ENCODE peak calls at places on chromosomes 3 and 15, in eight cellular contexts. One of them, this sample, is unnamed.

GRCh38 chr15:28094732-28095521 is 4.2 kb downstream of the OCA2 start:
- DNase-seq in Right ventricle myocardium superior: peak; percentile 66
- DNase-seq in left ventricle myocardium superior: peak; percentile 62
- DNase-seq in HS-27A: no peak
- DNase-seq in ACHN: no peak
- DNase-seq in MCF 10A: no peak
- DNase-seq in endothelial cell: peak; percentile 29
- DNase-seq in RWPE1: no peak
- DNase-seq in this sample: peak; percentile 82

GRCh38 chr3:98874602-98875249 is 26.8 kb downstream of the DCBLD2 start:
- DNase-seq in Right ventricle myocardium superior: no peak
- DNase-seq in HS-27A: no peak
- DNase-seq in left ventricle myocardium superior: no peak
- DNase-seq in MCF 10A: no peak
- DNase-seq in ACHN: no peak
- DNase-seq in RWPE1: no peak
- DNase-seq in endothelial cell: no peak
- DNase-seq in this sample: no peak

GRCh38 chr15:45254405-45255293 is 2.6 kb downstream of the SLC28A2 start:
- DNase-seq in RWPE1: peak; percentile 17
- DNase-seq in endothelial cell: no peak
- DNase-seq in Right ventricle myocardium superior: no peak
- DNase-seq in HS-27A: no peak
- DNase-seq in ACHN: peak; percentile 19
- DNase-seq in MCF 10A: peak; percentile 6
- DNase-seq in left ventricle myocardium superior: no peak
- DNase-seq in this sample: no peak

GRCh38 chr3:58824285-58824684 is 157.7 kb upstream of the FAM3D start:
- DNase-seq in RWPE1: peak; percentile 32
- DNase-seq in HS-27A: no peak
- DNase-seq in Right ventricle myocardium superior: peak; percentile 42
- DNase-seq in left ventricle myocardium superior: peak; percentile 37
- DNase-seq in ACHN: peak; percentile 70
- DNase-seq in MCF 10A: peak; percentile 78
- DNase-seq in endothelial cell: peak; percentile 71
- DNase-seq in this sample: no peak

GRCh38 chr15:85412956-85413854 is 32.8 kb downstream of the AKAP13 start:
- DNase-seq in Right ventricle myocardium superior: peak; percentile 50
- DNase-seq in ACHN: peak; percentile 89
- DNase-seq in endothelial cell: peak; percentile 11
- DNase-seq in HS-27A: peak; percentile 83
- DNase-seq in MCF 10A: peak; percentile 97
- DNase-seq in left ventricle myocardium superior: peak; percentile 43
- DNase-seq in RWPE1: peak; percentile 95
- DNase-seq in this sample: peak; percentile 83

GRCh38 chr15:53037904-53038303 is 247.8 kb upstream of the ONECUT1 start:
- DNase-seq in endothelial cell: no peak
- DNase-seq in MCF 10A: no peak
- DNase-seq in HS-27A: no peak
- DNase-seq in left ventricle myocardium superior: no peak
- DNase-seq in RWPE1: no peak
- DNase-seq in ACHN: no peak
- DNase-seq in Right ventricle myocardium superior: no peak
- DNase-seq in this sample: no peak

GRCh38 chr3:100781311-100781710 is 72.0 kb downstream of the TFG start:
- DNase-seq in ACHN: peak; percentile 22
- DNase-seq in HS-27A: peak; percentile 34
- DNase-seq in MCF 10A: no peak
- DNase-seq in left ventricle myocardium superior: no peak
- DNase-seq in RWPE1: no peak
- DNase-seq in Right ventricle myocardium superior: no peak
- DNase-seq in endothelial cell: no peak
- DNase-seq in this sample: no peak

GRCh38 chr3:146313411-146314111 is 62.7 kb upstream of the PLSCR4 start:
- DNase-seq in endothelial cell: no peak
- DNase-seq in HS-27A: peak; percentile 84
- DNase-seq in MCF 10A: peak; percentile 61
- DNase-seq in ACHN: no peak
- DNase-seq in left ventricle myocardium superior: no peak
- DNase-seq in RWPE1: no peak
- DNase-seq in Right ventricle myocardium superior: no peak
- DNase-seq in this sample: no peak

GRCh38 chr3:17179381-17180205 is 294.8 kb downstream of the PLCL2 start:
- DNase-seq in left ventricle myocardium superior: peak; percentile 39
- DNase-seq in HS-27A: no peak
- DNase-seq in ACHN: no peak
- DNase-seq in MCF 10A: no peak
- DNase-seq in Right ventricle myocardium superior: no peak
- DNase-seq in RWPE1: no peak
- DNase-seq in endothelial cell: no peak
- DNase-seq in this sample: no peak

GRCh38 chr3:155154255-155154654 is 74.1 kb downstream of the MME start:
- DNase-seq in Right ventricle myocardium superior: no peak
- DNase-seq in left ventricle myocardium superior: no peak
- DNase-seq in MCF 10A: no peak
- DNase-seq in RWPE1: no peak
- DNase-seq in HS-27A: no peak
- DNase-seq in endothelial cell: no peak
- DNase-seq in ACHN: no peak
- DNase-seq in this sample: no peak

GRCh38 chr15:31046759-31047359 is 54.7 kb downstream of the TRPM1 start:
- DNase-seq in MCF 10A: no peak
- DNase-seq in endothelial cell: no peak
- DNase-seq in RWPE1: no peak
- DNase-seq in HS-27A: no peak
- DNase-seq in left ventricle myocardium superior: peak; percentile 68
- DNase-seq in ACHN: no peak
- DNase-seq in Right ventricle myocardium superior: peak; percentile 68
- DNase-seq in this sample: no peak

GRCh38 chr3:42114130-42114529 is 23.0 kb downstream of the TRAK1 start:
- DNase-seq in HS-27A: no peak
- DNase-seq in MCF 10A: no peak
- DNase-seq in endothelial cell: no peak
- DNase-seq in RWPE1: no peak
- DNase-seq in Right ventricle myocardium superior: no peak
- DNase-seq in left ventricle myocardium superior: no peak
- DNase-seq in ACHN: no peak
- DNase-seq in this sample: no peak

GRCh38 chr3:161050929-161051328 is 54.2 kb downstream of the B3GALNT1 start:
- DNase-seq in endothelial cell: no peak
- DNase-seq in ACHN: no peak
- DNase-seq in left ventricle myocardium superior: no peak
- DNase-seq in HS-27A: no peak
- DNase-seq in RWPE1: no peak
- DNase-seq in Right ventricle myocardium superior: no peak
- DNase-seq in MCF 10A: no peak
- DNase-seq in this sample: no peak

GRCh38 chr3:15198686-15199085 is 7.4 kb upstream of the CAPN7 start:
- DNase-seq in ACHN: no peak
- DNase-seq in left ventricle myocardium superior: no peak
- DNase-seq in RWPE1: no peak
- DNase-seq in endothelial cell: no peak
- DNase-seq in MCF 10A: no peak
- DNase-seq in Right ventricle myocardium superior: no peak
- DNase-seq in HS-27A: no peak
- DNase-seq in this sample: no peak

GRCh38 chr15:72339777-72340177 is 19.8 kb upstream of the CELF6 start:
- DNase-seq in left ventricle myocardium superior: no peak
- DNase-seq in HS-27A: no peak
- DNase-seq in RWPE1: peak; percentile 26
- DNase-seq in Right ventricle myocardium superior: no peak
- DNase-seq in MCF 10A: peak; percentile 75
- DNase-seq in ACHN: no peak
- DNase-seq in endothelial cell: no peak
- DNase-seq in this sample: no peak

GRCh38 chr15:89751748-89752147 is 699 bp upstream of the MESP1 start:
- DNase-seq in Right ventricle myocardium superior: no peak
- DNase-seq in ACHN: no peak
- DNase-seq in endothelial cell: no peak
- DNase-seq in RWPE1: peak; percentile 34
- DNase-seq in HS-27A: no peak
- DNase-seq in left ventricle myocardium superior: no peak
- DNase-seq in MCF 10A: no peak
- DNase-seq in this sample: no peak

GRCh38 chr15:41936649-41937567 is 35.4 kb downstream of the EHD4 start:
- DNase-seq in RWPE1: no peak
- DNase-seq in HS-27A: no peak
- DNase-seq in Right ventricle myocardium superior: peak; percentile 64
- DNase-seq in ACHN: no peak
- DNase-seq in MCF 10A: no peak
- DNase-seq in endothelial cell: peak; percentile 64
- DNase-seq in left ventricle myocardium superior: no peak
- DNase-seq in this sample: peak; percentile 89

GRCh38 chr15:70791248-70791647 is 27.9 kb upstream of the UACA start:
- DNase-seq in HS-27A: no peak
- DNase-seq in left ventricle myocardium superior: no peak
- DNase-seq in MCF 10A: no peak
- DNase-seq in endothelial cell: no peak
- DNase-seq in RWPE1: no peak
- DNase-seq in Right ventricle myocardium superior: no peak
- DNase-seq in ACHN: peak; percentile 46
- DNase-seq in this sample: no peak

GRCh38 chr3:120601554-120601953 is 5.4 kb downstream of the NDUFB4 start:
- DNase-seq in ACHN: no peak
- DNase-seq in left ventricle myocardium superior: no peak
- DNase-seq in endothelial cell: no peak
- DNase-seq in Right ventricle myocardium superior: no peak
- DNase-seq in RWPE1: no peak
- DNase-seq in HS-27A: no peak
- DNase-seq in MCF 10A: no peak
- DNase-seq in this sample: no peak